ENCODE peak calls at places on chromosome 3, in five cellular contexts. Q is GM13976, F is upper lobe of left lung, T is Peyer's patch, D is AG09309. O is an unnamed sample.

GRCh38 chr3:42336103-42336502 is 70.1 kb upstream of the CCK start:
- DNase-seq in Q (no peak), F (no peak), T (no peak), D (no peak), O (no peak)

GRCh38 chr3:150412599-150413069 is 4.5 kb downstream of the TSC22D2 start:
- DNase-seq in Q (peak), F (no peak), T (no peak), D (peak), O (no peak)

GRCh38 chr3:186417791-186418190 is 55.8 kb upstream of the DGKG start:
- DNase-seq in Q (no peak), F (no peak), T (no peak), D (peak), O (no peak)

GRCh38 chr3:117131259-117131658 is 421.7 kb downstream of the TUSC7 start:
- DNase-seq in Q (no peak), F (peak), T (peak), D (no peak), O (no peak)

GRCh38 chr3:186082150-186082549 is 26.7 kb downstream of the ETV5 start:
- DNase-seq in Q (no peak), F (no peak), T (no peak), D (no peak), O (no peak)

GRCh38 chr3:66196633-66197032 is 24.2 kb upstream of the SLC25A26 start:
- DNase-seq in Q (no peak), F (no peak), T (no peak), D (no peak), O (no peak)

GRCh38 chr3:3851621-3852323 is 52.5 kb downstream of the LRRN1 start:
- DNase-seq in Q (peak), F (no peak), T (no peak), D (no peak), O (no peak)

GRCh38 chr3:129344540-129345220 is 66.0 kb downstream of the HMCES start:
- DNase-seq in Q (no peak), F (no peak), T (no peak), D (no peak), O (no peak)

GRCh38 chr3:25045291-25045690 is 382.8 kb upstream of the RARB start:
- DNase-seq in Q (no peak), F (no peak), T (no peak), D (no peak), O (no peak)

GRCh38 chr3:124639406-124640237 is 90.6 kb upstream of the UMPS start:
- DNase-seq in Q (no peak), F (no peak), T (no peak), D (no peak), O (no peak)

GRCh38 chr3:72384602-72385001 is 463.6 kb downstream of the SHQ1 start:
- DNase-seq in Q (no peak), F (no peak), T (no peak), D (no peak), O (no peak)

GRCh38 chr3:30886888-30887287 is 7.6 kb downstream of the GADL1 start:
- DNase-seq in Q (no peak), F (no peak), T (no peak), D (no peak), O (no peak)

GRCh38 chr3:178741020-178741419 is 204.8 kb downstream of the KCNMB2 start:
- DNase-seq in Q (no peak), F (no peak), T (no peak), D (no peak), O (no peak)

GRCh38 chr3:65925254-65925954 is 113.3 kb downstream of the MAGI1 start:
- DNase-seq in Q (no peak), F (no peak), T (no peak), D (no peak), O (no peak)

GRCh38 chr3:163056874-163057497 is 1560.4 kb downstream of the OTOL1 start:
- DNase-seq in Q (peak), F (no peak), T (no peak), D (no peak), O (no peak)

GRCh38 chr3:16834214-16834613 is 50.5 kb upstream of the PLCL2 start:
- DNase-seq in Q (no peak), F (no peak), T (no peak), D (no peak), O (no peak)

GRCh38 chr3:36201546-36201945 is 178.8 kb upstream of the STAC start:
- DNase-seq in Q (no peak), F (no peak), T (no peak), D (no peak), O (no peak)
- TF ChIP-seq CTCF in Q (no peak), F (no peak), T (no peak), D (no peak), O (no peak)

DNA sequence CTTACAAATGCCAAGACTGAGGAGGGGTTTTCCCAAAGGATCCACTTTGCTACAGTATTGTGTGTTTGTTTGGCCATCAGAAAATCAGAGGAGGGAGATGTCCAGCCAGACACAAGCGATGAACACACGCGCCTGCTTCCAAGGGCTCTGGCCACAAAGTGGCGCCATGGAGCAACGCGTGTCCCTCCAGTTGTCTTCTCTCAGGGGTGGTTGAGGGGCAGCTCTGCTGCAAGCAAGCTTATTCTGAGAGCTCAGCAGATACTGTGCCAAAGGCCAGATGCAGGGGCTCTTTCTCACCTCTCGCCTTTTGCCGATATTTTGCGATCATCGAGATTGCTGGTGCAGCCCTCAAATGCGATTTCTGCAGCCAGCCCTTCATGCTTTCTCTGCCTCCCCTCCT is 88.9 kb upstream of the OSBPL11 start:
- DNase-seq in Q (no peak), F (peak), T (no peak), D (no peak), O (no peak)
- TF ChIP-seq CTCF in Q (no peak), F (peak), T (no peak), D (peak), O (no peak)

DNA sequence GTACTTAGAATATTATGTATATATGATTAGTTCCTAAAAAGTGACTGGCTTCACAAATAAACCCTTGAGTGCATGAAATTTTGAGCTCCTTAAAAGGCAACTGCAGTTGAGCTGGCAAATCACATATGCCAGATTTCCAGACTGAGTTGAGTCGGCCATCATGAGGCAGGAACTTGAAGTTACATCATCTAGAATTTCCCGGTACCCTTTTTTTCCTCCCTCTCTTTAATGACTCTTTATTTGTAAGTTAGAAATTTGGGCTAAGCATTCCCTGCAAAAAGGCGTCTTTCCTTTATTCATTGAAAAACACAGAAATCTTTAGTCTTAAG is 162.6 kb downstream of the FNDC3B start:
- DNase-seq in Q (no peak), F (no peak), T (no peak), D (peak), O (no peak)
- TF ChIP-seq CTCF in Q (no peak), F (no peak), T (no peak), D (peak), O (no peak)

GRCh38 chr3:67529337-67529736 is 125.1 kb downstream of the SUCLG2 start:
- DNase-seq in Q (no peak), F (no peak), T (no peak), D (no peak), O (no peak)
- TF ChIP-seq CTCF in Q (no peak), F (no peak), T (peak), D (no peak), O (no peak)

DNA sequence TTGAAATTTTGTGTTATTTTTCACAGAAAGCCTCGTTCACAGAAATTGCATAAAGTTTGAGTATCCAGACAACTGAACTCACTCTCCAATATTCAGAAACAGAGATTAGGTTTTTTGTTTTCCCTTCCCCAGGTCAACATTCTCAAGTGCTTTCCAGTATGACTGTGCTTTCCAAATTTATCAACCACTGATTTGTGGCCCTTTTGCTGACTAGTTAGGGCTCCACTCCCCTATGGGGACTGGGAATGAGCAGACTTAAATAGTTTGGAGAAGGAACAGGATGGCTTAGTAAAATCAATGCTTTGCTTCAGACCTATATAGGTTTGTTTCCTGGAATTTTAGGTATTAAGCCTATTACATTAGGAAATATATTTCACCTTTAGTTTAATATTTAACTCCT is 38.2 kb upstream of the NAALADL2 start:
- DNase-seq in Q (no peak), F (no peak), T (no peak), D (no peak), O (no peak)
- TF ChIP-seq CTCF in Q (no peak), F (no peak), T (no peak), D (no peak), O (no peak)

O was measured in natural killer cell.